ENCODE peak calls at places on chromosomes 3 and 15, in seven cellular contexts. M is Calu3; K is H4; O is A549; E is prostate gland; Y is endothelial cell; G is stimulated activated CD4-positive, alpha-beta T cell treated with anti-CD3 and anti-CD28 coated beads, Interleukin-12 subunit alpha, Interleukin-12 subunit beta, amount 100 ng/mL, for 48 hours. V is an unnamed sample.

GRCh38 chr15:36896949-36897348 is 203.4 kb downstream of the MEIS2 start:
- DNase-seq in M (no peak), K (no peak), O (no peak), E (no peak), Y (no peak), G (no peak), V (no peak)

GRCh38 chr3:188000361-188000861 is 153.5 kb upstream of the LPP start:
- DNase-seq in M (peak), K (no peak), O (no peak), E (no peak), Y (no peak), G (no peak), V (no peak)

GRCh38 chr3:15581471-15582394 is 19.6 kb downstream of the HACL1 start:
- DNase-seq in M (no peak), K (no peak), O (no peak), E (no peak), Y (no peak), G (no peak), V (no peak)

GRCh38 chr3:52839892-52840545 is 5.2 kb upstream of the MUSTN1 start:
- DNase-seq in M (no peak), K (no peak), O (no peak), E (no peak), Y (no peak), G (no peak), V (no peak)

GRCh38 chr15:82045179-82045891 is 483 bp downstream of the MEX3B start:
- DNase-seq in M (peak), K (no peak), O (peak), E (peak), Y (peak), G (peak), V (peak)

GRCh38 chr3:102415553-102415952 is 19.3 kb upstream of the ZPLD1 start:
- DNase-seq in M (no peak), K (peak), O (no peak), E (no peak), Y (no peak), G (no peak), V (no peak)

GRCh38 chr3:194035406-194036138 is 100.4 kb upstream of the HES1 start:
- DNase-seq in M (peak), K (no peak), O (no peak), E (no peak), Y (no peak), G (no peak), V (no peak)

GRCh38 chr3:4824948-4825325 is 154.3 kb upstream of the BHLHE40 start:
- DNase-seq in M (peak), K (peak), O (peak), E (no peak), Y (no peak), G (no peak), V (no peak)